ENCODE peak calls at places on chromosomes 5 and 9, in nine cellular contexts. Z is upper lobe of right lung, I is fibroblast of mammary gland, X is gastrocnemius medialis, L is lower lobe of right lung, O is cardiac muscle cell, Y is mesendoderm, E is tibial artery, H is ascending aorta. F is an unnamed sample.

GRCh38 chr5:199821-200645 is 8.7 kb downstream of the LRRC14B start:
- DNase-seq in L (no peak), H (peak), Y (no peak), I (no peak), Z (peak), E (no peak), X (no peak), O (no peak), F (no peak)

GRCh38 chr9:126956929-126957686 is 42.5 kb downstream of the RALGPS1 start:
- DNase-seq in H (no peak), I (peak), E (no peak), X (peak), Z (no peak), L (no peak), Y (peak), O (peak), F (peak)

GRCh38 chr5:55440188-55440646 is 94.5 kb downstream of the PLPP1 start:
- DNase-seq in H (no peak), I (peak), O (peak), Y (peak), L (no peak), Z (no peak), X (no peak), E (no peak), F (no peak)

GRCh38 chr9:113139225-113139829 is 11.5 kb upstream of the SLC31A2 start:
- DNase-seq in E (no peak), Z (no peak), O (no peak), Y (no peak), H (no peak), X (no peak), L (no peak), I (no peak), F (no peak)

GRCh38 chr9:110541950-110542349 is 37.6 kb downstream of the SVEP1 start:
- DNase-seq in E (no peak), X (no peak), L (no peak), H (no peak), Z (no peak), Y (no peak), O (peak), I (peak), F (no peak)

GRCh38 chr5:51039915-51040314 is 343.3 kb upstream of the ISL1 start:
- DNase-seq in I (no peak), E (no peak), L (no peak), O (no peak), Z (no peak), H (no peak), Y (no peak), X (no peak), F (no peak)

GRCh38 chr5:158384535-158385421 is 525.8 kb upstream of the CLINT1 start:
- DNase-seq in H (peak), O (peak), X (no peak), Z (no peak), Y (no peak), L (no peak), E (peak), I (peak), F (peak)

GRCh38 chr9:89291741-89292140 is 19.3 kb upstream of the CKS2 start:
- DNase-seq in O (no peak), L (no peak), E (no peak), I (no peak), X (no peak), Y (no peak), H (no peak), Z (no peak), F (no peak)

GRCh38 chr5:159242153-159242552 is 20.9 kb upstream of the UBLCP1 start:
- DNase-seq in E (no peak), O (no peak), Z (no peak), X (no peak), I (no peak), L (no peak), Y (no peak), H (no peak), F (no peak)

GRCh38 chr9:93187047-93187446 is 3.1 kb downstream of the WNK2 start:
- DNase-seq in E (no peak), Z (no peak), I (no peak), Y (no peak), L (no peak), H (no peak), X (peak), O (no peak), F (no peak)

GRCh38 chr5:3210531-3210930 is 385.1 kb upstream of the IRX1 start:
- DNase-seq in Z (no peak), H (no peak), O (no peak), Y (no peak), X (no peak), E (no peak), I (no peak), L (no peak), F (no peak)
- H3K4me3 ChIP-seq in Z (no peak), H (no peak), O (no peak), Y (no peak), X (no peak), E (no peak), I (no peak), L (no peak), F (no peak)

GRCh38 chr9:37201581-37201980 is 81.2 kb downstream of the ZCCHC7 start:
- DNase-seq in Y (peak), O (no peak), Z (no peak), X (no peak), E (no peak), I (no peak), L (no peak), H (no peak), F (no peak)

GRCh38 chr9:37198831-37199230 is 78.5 kb downstream of the ZCCHC7 start:
- DNase-seq in I (no peak), H (no peak), Y (no peak), O (no peak), E (no peak), X (no peak), Z (no peak), L (no peak), F (no peak)

GRCh38 chr9:37200572-37201005 is 80.2 kb downstream of the ZCCHC7 start:
- DNase-seq in Z (no peak), I (peak), X (no peak), H (no peak), L (no peak), E (no peak), Y (peak), O (peak), F (peak)

GRCh38 chr9:37198034-37198718 is 77.8 kb downstream of the ZCCHC7 start:
- DNase-seq in L (no peak), E (no peak), H (no peak), X (no peak), O (no peak), I (no peak), Y (no peak), Z (no peak), F (no peak)

GRCh38 chr9:37197158-37198033 is 77.0 kb downstream of the ZCCHC7 start:
- DNase-seq in X (no peak), L (no peak), I (peak), Y (peak), E (no peak), H (no peak), O (peak), Z (no peak), F (peak)
- H3K4me3 ChIP-seq in X (no peak), L (no peak), I (no peak), Y (no peak), E (no peak), H (no peak), O (no peak), Z (no peak), F (no peak)

GRCh38 chr5:149930060-149930753 is 14.4 kb downstream of the PDE6A start:
- DNase-seq in I (peak), L (no peak), Y (no peak), E (no peak), X (no peak), O (peak), Z (no peak), H (peak), F (no peak)
- H3K4me3 ChIP-seq in I (peak), L (peak), Y (no peak), E (no peak), X (no peak), O (no peak), Z (peak), H (peak), F (peak)

DNA sequence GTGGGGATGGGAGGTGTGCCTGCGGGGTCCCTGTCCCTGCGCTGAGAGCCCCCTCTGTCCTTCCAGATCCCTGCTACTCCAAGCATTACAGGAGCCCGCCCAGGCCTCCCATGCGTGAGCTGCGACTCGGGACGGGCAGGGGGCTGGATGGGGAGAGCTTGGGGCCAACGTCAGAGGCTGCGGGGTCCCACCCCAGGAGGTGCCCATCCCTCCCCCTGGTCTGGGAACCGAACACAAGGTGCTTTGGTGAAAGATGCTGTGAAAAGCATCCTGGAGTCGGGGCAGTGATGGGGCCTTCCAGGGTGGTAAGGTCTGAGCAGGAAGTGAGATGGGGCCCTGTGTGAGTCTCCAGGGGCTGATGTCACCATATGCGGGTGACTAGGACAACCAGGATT is 2.7 kb downstream of the LCN9 start:
- DNase-seq in O (no peak), L (no peak), E (no peak), X (no peak), H (peak), I (no peak), Z (no peak), Y (peak), F (no peak)
- H3K4me3 ChIP-seq in O (no peak), L (no peak), E (no peak), X (no peak), H (no peak), I (no peak), Z (no peak), Y (no peak), F (no peak)

GRCh38 chr5:172768573-172769323 is 2.2 kb downstream of the DUSP1 start:
- DNase-seq in H (peak), O (peak), Z (no peak), Y (peak), L (no peak), X (no peak), I (peak), E (no peak), F (peak)

GRCh38 chr5:172768098-172768572 is 2.9 kb downstream of the DUSP1 start:
- DNase-seq in L (no peak), Z (no peak), X (no peak), E (no peak), Y (no peak), I (peak), O (no peak), H (no peak), F (no peak)

GRCh38 chr5:172764861-172765765 is 5.9 kb downstream of the DUSP1 start:
- DNase-seq in H (peak), L (peak), X (peak), Y (peak), O (peak), I (peak), Z (peak), E (peak), F (peak)

GRCh38 chr5:172765766-172766286 is 5.2 kb downstream of the DUSP1 start:
- DNase-seq in L (no peak), Y (no peak), H (peak), O (peak), I (peak), Z (no peak), X (no peak), E (peak), F (peak)

GRCh38 chr5:172766287-172767104 is 4.5 kb downstream of the DUSP1 start:
- DNase-seq in Y (peak), I (peak), L (peak), Z (peak), H (peak), X (peak), O (peak), E (peak), F (peak)
- H3K4me3 ChIP-seq in Y (no peak), I (peak), L (peak), Z (peak), H (peak), X (peak), O (no peak), E (peak), F (no peak)

GRCh38 chr5:57841671-57842375 is 359.2 kb upstream of the ACTBL2 start:
- DNase-seq in X (no peak), L (no peak), E (no peak), I (peak), Y (peak), O (peak), H (no peak), Z (no peak), F (peak)
- H3K4me3 ChIP-seq in X (no peak), L (no peak), E (no peak), I (no peak), Y (no peak), O (no peak), H (no peak), Z (no peak), F (no peak)

GRCh38 chr5:129097498-129098296 is 3.1 kb downstream of the ISOC1 start:
- DNase-seq in I (no peak), Z (no peak), O (no peak), X (peak), H (no peak), E (no peak), L (no peak), Y (no peak), F (no peak)
- H3K4me3 ChIP-seq in I (no peak), Z (no peak), O (peak), X (no peak), H (no peak), E (no peak), L (no peak), Y (no peak), F (no peak)

DNA sequence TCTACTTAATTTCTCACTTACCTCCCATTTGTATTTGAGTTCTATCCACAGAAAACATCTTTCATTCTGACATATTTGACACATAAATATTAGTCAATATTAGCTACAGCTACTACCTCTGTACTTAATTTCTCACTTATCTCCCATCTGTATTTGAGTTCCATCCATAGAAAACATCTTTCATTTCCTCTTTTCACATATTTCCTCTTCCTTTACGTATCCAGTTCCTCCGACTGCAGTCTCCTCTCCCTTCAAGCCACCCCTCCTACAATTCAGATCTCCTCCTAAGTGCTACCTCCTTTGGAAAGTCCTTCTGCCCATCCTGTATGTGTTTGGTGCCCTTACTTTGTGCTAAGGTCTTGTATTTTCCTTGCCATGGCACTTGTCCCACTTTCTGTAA is 1.6 kb downstream of the SREK1IP1 start:
- DNase-seq in H (no peak), I (no peak), X (no peak), O (no peak), E (no peak), L (no peak), Z (no peak), Y (no peak), F (no peak)
- H3K4me3 ChIP-seq in H (peak), I (peak), X (peak), O (peak), E (peak), L (peak), Z (peak), Y (peak), F (peak)

DNA sequence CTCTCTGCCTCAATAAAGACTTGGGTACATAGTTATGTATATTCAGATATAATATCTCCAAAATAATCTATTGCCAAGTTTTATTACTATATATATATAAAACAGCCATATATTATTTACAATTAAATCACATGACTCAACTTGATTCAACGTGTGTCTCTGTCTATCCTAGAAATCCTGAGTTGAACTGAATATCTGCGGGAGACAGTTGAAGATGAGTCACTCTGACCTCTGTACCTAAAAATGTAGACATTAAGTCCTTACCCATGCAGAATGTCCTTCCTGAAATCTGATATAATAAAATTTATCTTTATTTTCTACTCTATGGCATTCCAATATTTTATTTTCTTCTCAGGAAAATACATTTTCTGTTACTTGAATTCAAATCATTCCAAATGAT is 218.2 kb upstream of the PRDM9 start:
- DNase-seq in E (no peak), O (no peak), I (peak), Y (no peak), L (no peak), X (no peak), H (no peak), Z (no peak), F (no peak)
- H3K4me3 ChIP-seq in E (no peak), O (no peak), I (no peak), Y (no peak), L (no peak), X (no peak), H (no peak), Z (no peak), F (no peak)

GRCh38 chr5:17343675-17344074 is 126.2 kb downstream of the BASP1 start:
- DNase-seq in Y (peak), E (no peak), Z (no peak), O (peak), H (no peak), X (no peak), I (peak), L (no peak), F (peak)
- H3K4me3 ChIP-seq in Y (no peak), E (no peak), Z (no peak), O (no peak), H (no peak), X (no peak), I (no peak), L (no peak), F (no peak)

F was measured in fibroblast of lung.